ENCODE peak calls at places on chromosomes 2 and 18, in nine cellular contexts. One of them, this sample, is unnamed.

GRCh38 chr2:12169721-12170120 is 423.3 kb downstream of the LPIN1 start:
- DNase-seq in IMR-90: peak; percentile 90
- DNase-seq in uterus: peak; percentile 35
- DNase-seq in aorta: peak; percentile 81
- DNase-seq in mesendoderm: no peak
- DNase-seq in tibial artery: peak; percentile 78
- DNase-seq in HCT116: no peak
- DNase-seq in foreskin keratinocyte: no peak
- DNase-seq in GM23338: no peak
- DNase-seq in this sample: no peak

GRCh38 chr2:109209941-109210340 is 80.9 kb downstream of the SH3RF3 start:
- DNase-seq in mesendoderm: no peak
- DNase-seq in uterus: no peak
- DNase-seq in HCT116: no peak
- DNase-seq in foreskin keratinocyte: no peak
- DNase-seq in IMR-90: no peak
- DNase-seq in tibial artery: no peak
- DNase-seq in GM23338: no peak
- DNase-seq in aorta: no peak
- DNase-seq in this sample: no peak

GRCh38 chr2:241811209-241811951 is 2.4 kb downstream of the NEU4 start:
- DNase-seq in HCT116: no peak
- DNase-seq in GM23338: no peak
- DNase-seq in IMR-90: no peak
- DNase-seq in foreskin keratinocyte: no peak
- DNase-seq in aorta: peak; percentile 77
- DNase-seq in uterus: peak; percentile 16
- DNase-seq in mesendoderm: no peak
- DNase-seq in tibial artery: peak; percentile 66
- DNase-seq in this sample: peak; percentile 27

GRCh38 chr2:224881846-224882245 is 160.4 kb downstream of the DOCK10 start:
- DNase-seq in IMR-90: peak; percentile 8
- DNase-seq in GM23338: no peak
- DNase-seq in HCT116: no peak
- DNase-seq in uterus: no peak
- DNase-seq in foreskin keratinocyte: no peak
- DNase-seq in aorta: no peak
- DNase-seq in tibial artery: no peak
- DNase-seq in mesendoderm: no peak
- DNase-seq in this sample: no peak

GRCh38 chr2:172072279-172072678 is 13.0 kb upstream of the DLX1 start:
- DNase-seq in GM23338: no peak
- DNase-seq in aorta: no peak
- DNase-seq in mesendoderm: no peak
- DNase-seq in IMR-90: no peak
- DNase-seq in tibial artery: no peak
- DNase-seq in uterus: no peak
- DNase-seq in foreskin keratinocyte: no peak
- DNase-seq in HCT116: no peak
- DNase-seq in this sample: no peak

GRCh38 chr2:191032588-191033429 is 18.8 kb upstream of the STAT1 start:
- DNase-seq in uterus: no peak
- DNase-seq in tibial artery: no peak
- DNase-seq in aorta: no peak
- DNase-seq in GM23338: no peak
- DNase-seq in IMR-90: no peak
- DNase-seq in mesendoderm: no peak
- DNase-seq in foreskin keratinocyte: no peak
- DNase-seq in HCT116: no peak
- DNase-seq in this sample: no peak

GRCh38 chr2:156657809-156658208 is 221.6 kb downstream of the GPD2 start:
- DNase-seq in tibial artery: no peak
- DNase-seq in GM23338: no peak
- DNase-seq in aorta: no peak
- DNase-seq in foreskin keratinocyte: no peak
- DNase-seq in HCT116: no peak
- DNase-seq in mesendoderm: no peak
- DNase-seq in IMR-90: no peak
- DNase-seq in uterus: no peak
- DNase-seq in this sample: no peak

GRCh38 chr2:70141754-70142589 is 48.8 kb downstream of the C2orf42 start:
- DNase-seq in aorta: no peak
- DNase-seq in tibial artery: no peak
- DNase-seq in mesendoderm: peak; percentile 79
- DNase-seq in HCT116: peak; percentile 32
- DNase-seq in uterus: no peak
- DNase-seq in IMR-90: peak; percentile 38
- DNase-seq in GM23338: peak; percentile 78
- DNase-seq in foreskin keratinocyte: no peak
- DNase-seq in this sample: peak; percentile 82

DNA sequence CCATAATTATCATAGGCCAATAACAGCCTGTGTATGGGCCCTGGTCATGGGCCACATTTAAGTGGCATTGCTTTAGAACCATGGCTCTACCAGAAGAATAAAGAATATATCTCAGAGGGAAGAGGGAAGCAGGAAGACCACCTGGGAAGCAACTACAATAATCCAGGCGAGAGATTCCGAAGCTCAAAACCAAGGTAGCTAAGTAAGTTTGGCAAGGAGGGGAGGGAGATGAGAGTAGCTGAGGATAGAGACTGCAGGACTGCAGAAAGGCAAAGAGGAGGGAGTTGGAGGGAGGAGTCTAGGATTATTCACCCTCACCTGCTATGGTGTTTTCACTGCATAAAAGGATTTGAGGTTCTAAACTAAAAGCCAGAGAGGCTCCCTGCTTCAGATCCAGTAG is 293.5 kb downstream of the SETBP1 start:
- DNase-seq in aorta: no peak
- DNase-seq in tibial artery: no peak
- DNase-seq in GM23338: peak; percentile 41
- DNase-seq in mesendoderm: peak; percentile 66
- DNase-seq in IMR-90: no peak
- DNase-seq in HCT116: no peak
- DNase-seq in foreskin keratinocyte: no peak
- DNase-seq in uterus: no peak
- DNase-seq in this sample: no peak
- H3K4me1 ChIP-seq in aorta: peaks cover 2% of the 10 kb centered on the region
- H3K4me1 ChIP-seq in tibial artery: peaks cover 1% of the 10 kb centered on the region
- H3K4me1 ChIP-seq in GM23338: peaks cover 9% of the 10 kb centered on the region
- H3K4me1 ChIP-seq in mesendoderm: peaks cover 2% of the 10 kb centered on the region
- H3K4me1 ChIP-seq in IMR-90: no peaks in the 10 kb centered on the region
- H3K4me1 ChIP-seq in HCT116: no peaks in the 10 kb centered on the region
- H3K4me1 ChIP-seq in foreskin keratinocyte: no peaks in the 10 kb centered on the region
- H3K4me1 ChIP-seq in uterus: peaks cover 10% of the 10 kb centered on the region
- H3K4me1 ChIP-seq in this sample: peaks cover 5% of the 10 kb centered on the region

GRCh38 chr18:70335892-70336726 is 47.3 kb downstream of the SOCS6 start:
- DNase-seq in IMR-90: no peak
- DNase-seq in mesendoderm: no peak
- DNase-seq in HCT116: no peak
- DNase-seq in tibial artery: no peak
- DNase-seq in foreskin keratinocyte: peak; percentile 81
- DNase-seq in GM23338: no peak
- DNase-seq in uterus: no peak
- DNase-seq in aorta: no peak
- DNase-seq in this sample: no peak

GRCh38 chr18:70334264-70334663 is 45.4 kb downstream of the SOCS6 start:
- DNase-seq in tibial artery: no peak
- DNase-seq in GM23338: no peak
- DNase-seq in IMR-90: no peak
- DNase-seq in aorta: no peak
- DNase-seq in HCT116: no peak
- DNase-seq in foreskin keratinocyte: no peak
- DNase-seq in uterus: no peak
- DNase-seq in mesendoderm: no peak
- DNase-seq in this sample: no peak

GRCh38 chr18:70333316-70333715 is 44.5 kb downstream of the SOCS6 start:
- DNase-seq in uterus: no peak
- DNase-seq in GM23338: no peak
- DNase-seq in aorta: no peak
- DNase-seq in mesendoderm: no peak
- DNase-seq in foreskin keratinocyte: no peak
- DNase-seq in HCT116: no peak
- DNase-seq in tibial artery: no peak
- DNase-seq in IMR-90: no peak
- DNase-seq in this sample: no peak

GRCh38 chr18:70333757-70334156 is 44.9 kb downstream of the SOCS6 start:
- DNase-seq in HCT116: peak; percentile 32
- DNase-seq in aorta: no peak
- DNase-seq in tibial artery: peak; percentile 70
- DNase-seq in uterus: no peak
- DNase-seq in mesendoderm: peak; percentile 74
- DNase-seq in GM23338: no peak
- DNase-seq in IMR-90: peak; percentile 100
- DNase-seq in foreskin keratinocyte: peak; percentile 87
- DNase-seq in this sample: peak; percentile 46

DNA sequence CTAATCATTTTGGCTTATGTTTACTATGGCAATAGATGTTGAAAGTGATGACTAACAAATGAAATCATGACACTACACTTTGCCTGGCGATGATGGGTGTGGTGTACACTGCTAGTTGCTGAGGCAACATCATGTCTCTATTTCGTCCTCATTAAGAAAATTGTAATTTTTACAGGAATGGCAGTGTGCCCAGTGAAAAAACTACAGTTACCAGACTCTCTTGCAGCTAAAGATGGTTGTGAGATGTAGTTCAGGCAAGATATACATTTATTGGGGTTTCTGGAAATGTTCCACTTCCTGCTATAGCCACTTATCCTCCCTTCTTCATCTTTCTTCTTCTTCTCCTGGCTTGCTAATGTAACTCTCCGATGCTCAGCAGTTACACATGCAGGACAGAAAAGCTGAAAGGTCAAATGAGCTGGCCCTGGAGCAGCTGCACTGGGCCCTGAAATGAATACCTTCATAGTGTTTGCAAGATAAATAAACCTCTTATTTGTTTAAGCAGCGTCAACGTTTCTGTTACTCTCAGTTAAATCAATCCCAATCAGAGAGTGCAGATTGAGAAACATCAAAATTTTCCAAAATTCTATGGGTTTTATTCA is 46.0 kb downstream of the SOCS6 start:
- DNase-seq in uterus: no peak
- DNase-seq in foreskin keratinocyte: no peak
- DNase-seq in GM23338: no peak
- DNase-seq in HCT116: no peak
- DNase-seq in aorta: no peak
- DNase-seq in mesendoderm: no peak
- DNase-seq in IMR-90: no peak
- DNase-seq in tibial artery: no peak
- DNase-seq in this sample: no peak
- H3K4me1 ChIP-seq in uterus: no peaks in the 10 kb centered on the region
- H3K4me1 ChIP-seq in foreskin keratinocyte: peaks cover 28% of the 10 kb centered on the region
- H3K4me1 ChIP-seq in GM23338: peaks cover 21% of the 10 kb centered on the region
- H3K4me1 ChIP-seq in HCT116: peaks cover 70% of the 10 kb centered on the region
- H3K4me1 ChIP-seq in aorta: no peaks in the 10 kb centered on the region
- H3K4me1 ChIP-seq in mesendoderm: no peaks in the 10 kb centered on the region
- H3K4me1 ChIP-seq in IMR-90: peaks cover 6% of the 10 kb centered on the region
- H3K4me1 ChIP-seq in tibial artery: peaks cover 4% of the 10 kb centered on the region
- H3K4me1 ChIP-seq in this sample: no peaks in the 10 kb centered on the region

GRCh38 chr2:9145109-9145751 is 61.4 kb upstream of the ASAP2 start:
- DNase-seq in IMR-90: peak; percentile 63
- DNase-seq in foreskin keratinocyte: no peak
- DNase-seq in aorta: no peak
- DNase-seq in HCT116: no peak
- DNase-seq in tibial artery: peak; percentile 80
- DNase-seq in GM23338: no peak
- DNase-seq in mesendoderm: no peak
- DNase-seq in uterus: peak; percentile 58
- DNase-seq in this sample: peak; percentile 50

GRCh38 chr2:9144617-9145016 is 62.0 kb upstream of the ASAP2 start:
- DNase-seq in GM23338: no peak
- DNase-seq in aorta: no peak
- DNase-seq in foreskin keratinocyte: no peak
- DNase-seq in HCT116: no peak
- DNase-seq in tibial artery: no peak
- DNase-seq in uterus: no peak
- DNase-seq in IMR-90: no peak
- DNase-seq in mesendoderm: no peak
- DNase-seq in this sample: no peak

GRCh38 chr2:9142551-9143263 is 63.9 kb upstream of the ASAP2 start:
- DNase-seq in uterus: peak; percentile 94
- DNase-seq in mesendoderm: peak; percentile 98
- DNase-seq in GM23338: peak; percentile 92
- DNase-seq in aorta: peak; percentile 97
- DNase-seq in foreskin keratinocyte: peak; percentile 63
- DNase-seq in IMR-90: peak; percentile 92
- DNase-seq in HCT116: peak; percentile 72
- DNase-seq in tibial artery: peak; percentile 94
- DNase-seq in this sample: peak; percentile 91

GRCh38 chr2:9143264-9143815 is 63.3 kb upstream of the ASAP2 start:
- DNase-seq in aorta: no peak
- DNase-seq in mesendoderm: no peak
- DNase-seq in foreskin keratinocyte: no peak
- DNase-seq in IMR-90: no peak
- DNase-seq in HCT116: no peak
- DNase-seq in tibial artery: no peak
- DNase-seq in GM23338: no peak
- DNase-seq in uterus: no peak
- DNase-seq in this sample: no peak

GRCh38 chr2:9144047-9144446 is 62.6 kb upstream of the ASAP2 start:
- DNase-seq in aorta: no peak
- DNase-seq in HCT116: no peak
- DNase-seq in tibial artery: no peak
- DNase-seq in mesendoderm: no peak
- DNase-seq in GM23338: no peak
- DNase-seq in foreskin keratinocyte: no peak
- DNase-seq in IMR-90: no peak
- DNase-seq in uterus: no peak
- DNase-seq in this sample: no peak
- H3K4me1 ChIP-seq in aorta: peaks cover 4% of the 10 kb centered on the region
- H3K4me1 ChIP-seq in HCT116: peaks cover 40% of the 10 kb centered on the region
- H3K4me1 ChIP-seq in tibial artery: peaks cover 19% of the 10 kb centered on the region
- H3K4me1 ChIP-seq in mesendoderm: no peaks in the 10 kb centered on the region
- H3K4me1 ChIP-seq in GM23338: peaks cover 6% of the 10 kb centered on the region
- H3K4me1 ChIP-seq in foreskin keratinocyte: no peaks in the 10 kb centered on the region
- H3K4me1 ChIP-seq in IMR-90: peaks cover 21% of the 10 kb centered on the region
- H3K4me1 ChIP-seq in uterus: peaks cover 7% of the 10 kb centered on the region
- H3K4me1 ChIP-seq in this sample: peaks cover 4% of the 10 kb centered on the region

GRCh38 chr2:101106453-101107181 is 44.6 kb downstream of the TBC1D8 start:
- DNase-seq in foreskin keratinocyte: no peak
- DNase-seq in aorta: no peak
- DNase-seq in uterus: no peak
- DNase-seq in IMR-90: peak; percentile 1
- DNase-seq in GM23338: no peak
- DNase-seq in HCT116: no peak
- DNase-seq in tibial artery: no peak
- DNase-seq in mesendoderm: no peak
- DNase-seq in this sample: no peak

GRCh38 chr2:101107246-101107645 is 43.9 kb downstream of the TBC1D8 start:
- DNase-seq in HCT116: no peak
- DNase-seq in tibial artery: no peak
- DNase-seq in GM23338: no peak
- DNase-seq in IMR-90: no peak
- DNase-seq in mesendoderm: no peak
- DNase-seq in uterus: no peak
- DNase-seq in foreskin keratinocyte: no peak
- DNase-seq in aorta: no peak
- DNase-seq in this sample: no peak

GRCh38 chr2:101103846-101104245 is 47.3 kb downstream of the TBC1D8 start:
- DNase-seq in foreskin keratinocyte: no peak
- DNase-seq in aorta: no peak
- DNase-seq in GM23338: no peak
- DNase-seq in uterus: no peak
- DNase-seq in mesendoderm: no peak
- DNase-seq in IMR-90: no peak
- DNase-seq in HCT116: no peak
- DNase-seq in tibial artery: no peak
- DNase-seq in this sample: no peak

GRCh38 chr2:101108357-101108756 is 42.8 kb downstream of the TBC1D8 start:
- DNase-seq in aorta: no peak
- DNase-seq in mesendoderm: no peak
- DNase-seq in tibial artery: no peak
- DNase-seq in uterus: no peak
- DNase-seq in GM23338: no peak
- DNase-seq in foreskin keratinocyte: no peak
- DNase-seq in HCT116: no peak
- DNase-seq in IMR-90: no peak
- DNase-seq in this sample: no peak

DNA sequence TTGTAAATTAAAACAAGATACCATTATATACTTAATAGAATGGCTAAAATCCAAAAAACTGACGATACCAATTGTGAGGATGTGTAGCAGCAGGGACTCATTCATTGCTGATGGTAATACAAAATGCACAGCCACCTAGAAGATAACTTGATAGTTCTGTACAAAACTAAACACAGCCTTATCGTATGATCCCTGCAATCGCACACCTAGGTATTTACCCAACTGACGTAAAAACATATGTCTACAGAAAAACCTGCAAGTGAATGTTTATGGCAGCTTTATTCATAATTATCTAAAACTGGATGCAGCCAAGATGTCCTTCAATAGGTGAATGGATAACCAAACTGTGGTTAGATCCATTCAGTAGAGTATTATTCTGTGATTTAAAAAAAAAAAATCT is 45.5 kb downstream of the TBC1D8 start:
- DNase-seq in aorta: no peak
- DNase-seq in HCT116: no peak
- DNase-seq in GM23338: no peak
- DNase-seq in uterus: no peak
- DNase-seq in foreskin keratinocyte: no peak
- DNase-seq in IMR-90: no peak
- DNase-seq in tibial artery: no peak
- DNase-seq in mesendoderm: no peak
- DNase-seq in this sample: no peak
- H3K4me1 ChIP-seq in aorta: no peaks in the 10 kb centered on the region
- H3K4me1 ChIP-seq in HCT116: no peaks in the 10 kb centered on the region
- H3K4me1 ChIP-seq in GM23338: peaks cover 32% of the 10 kb centered on the region
- H3K4me1 ChIP-seq in uterus: peaks cover 15% of the 10 kb centered on the region
- H3K4me1 ChIP-seq in foreskin keratinocyte: no peaks in the 10 kb centered on the region
- H3K4me1 ChIP-seq in IMR-90: peaks cover 2% of the 10 kb centered on the region
- H3K4me1 ChIP-seq in tibial artery: peaks cover 14% of the 10 kb centered on the region
- H3K4me1 ChIP-seq in mesendoderm: no peaks in the 10 kb centered on the region
- H3K4me1 ChIP-seq in this sample: peaks cover 13% of the 10 kb centered on the region

This sample was measured in lung.